ENCODE peak calls at places on chromosomes 1 and 21, in six cellular contexts. O is H9, J is neuronal stem cell, Q is IMR-90, T is H1, S is mesenchymal stem cell. X is an unnamed sample.

GRCh38 chr1:168488153-168488552 is 55.6 kb downstream of the XCL2 start:
- DNase-seq in Q (peak; percentile 25), J (no peak), S (no peak), T (no peak), O (no peak), X (no peak)

GRCh38 chr1:160768295-160768657 is 27.7 kb upstream of the LY9 start:
- DNase-seq in S (peak; percentile 11), J (no peak), Q (no peak), O (peak; percentile 59), T (no peak), X (peak; percentile 73)

GRCh38 chr1:96581786-96582185 is 139.8 kb upstream of the PTBP2 start:
- DNase-seq in O (no peak), J (no peak), S (no peak), Q (no peak), T (no peak), X (no peak)

GRCh38 chr1:192251735-192252134 is 65.1 kb upstream of the RGS21 start:
- DNase-seq in J (no peak), T (no peak), Q (no peak), S (no peak), O (no peak), X (no peak)

GRCh38 chr21:33268736-33269441 is 2.7 kb downstream of the IL10RB start:
- DNase-seq in O (no peak), T (no peak), Q (no peak), J (no peak), S (no peak), X (no peak)

GRCh38 chr1:44677201-44677520 is 2.6 kb downstream of the ARMH1 start:
- DNase-seq in O (no peak), T (no peak), Q (peak; percentile 53), J (no peak), S (peak; percentile 69), X (peak; percentile 57)

GRCh38 chr1:164930833-164931232 is 371.8 kb downstream of the PBX1 start:
- DNase-seq in J (no peak), S (no peak), Q (no peak), O (no peak), T (no peak), X (no peak)

GRCh38 chr1:22415489-22415888 is 36.2 kb upstream of the ZBTB40 start:
- DNase-seq in S (no peak), J (no peak), T (no peak), O (no peak), Q (no peak), X (no peak)

GRCh38 chr1:153506831-153507413 is 28.9 kb downstream of the S100A6 start:
- DNase-seq in Q (peak; percentile 91), T (no peak), O (no peak), J (no peak), S (peak; percentile 93), X (no peak)

GRCh38 chr1:37629008-37629407 is 5.7 kb downstream of the RSPO1 start:
- DNase-seq in T (no peak), O (no peak), J (no peak), Q (no peak), S (no peak), X (no peak)

GRCh38 chr1:3173113-3173745 is 104.2 kb downstream of the PRDM16 start:
- DNase-seq in O (no peak), S (no peak), T (no peak), J (no peak), Q (no peak), X (no peak)

GRCh38 chr1:245085508-245086095 is 69.2 kb upstream of the KIF26B start:
- DNase-seq in S (peak; percentile 96), T (no peak), J (no peak), Q (peak; percentile 97), O (no peak), X (no peak)

GRCh38 chr1:168455764-168456163 is 88.0 kb downstream of the XCL2 start:
- DNase-seq in T (no peak), Q (peak; percentile 44), S (no peak), J (no peak), O (no peak), X (no peak)

GRCh38 chr1:107966550-107966949 is 1.6 kb upstream of the VAV3 start:
- DNase-seq in Q (no peak), J (no peak), O (no peak), S (no peak), T (no peak), X (no peak)

GRCh38 chr1:186272486-186272885 is 102.6 kb downstream of the TPR start:
- DNase-seq in O (no peak), S (no peak), J (no peak), Q (no peak), T (no peak), X (no peak)

GRCh38 chr1:30472009-30472408 is 251.4 kb downstream of the MATN1 start:
- DNase-seq in T (no peak), J (no peak), O (no peak), S (no peak), Q (no peak), X (no peak)

GRCh38 chr1:30472526-30472925 is 250.9 kb downstream of the MATN1 start:
- DNase-seq in T (no peak), Q (no peak), O (no peak), J (no peak), S (no peak), X (no peak)

GRCh38 chr1:30473920-30474817 is 249.2 kb downstream of the MATN1 start:
- DNase-seq in S (no peak), T (no peak), Q (no peak), J (no peak), O (no peak), X (no peak)

GRCh38 chr1:30469426-30469825 is 254.0 kb downstream of the MATN1 start:
- DNase-seq in T (no peak), Q (no peak), J (no peak), S (no peak), O (no peak), X (no peak)

GRCh38 chr1:30471307-30471706 is 252.1 kb downstream of the MATN1 start:
- DNase-seq in T (no peak), J (no peak), O (no peak), Q (no peak), S (no peak), X (no peak)
- H2BK15ac ChIP-seq in T (no peak overlapping the region), J (no peak overlapping the region), O (no peak overlapping the region), Q (no peak overlapping the region), S (no peak overlapping the region), X (no peak overlapping the region)

DNA sequence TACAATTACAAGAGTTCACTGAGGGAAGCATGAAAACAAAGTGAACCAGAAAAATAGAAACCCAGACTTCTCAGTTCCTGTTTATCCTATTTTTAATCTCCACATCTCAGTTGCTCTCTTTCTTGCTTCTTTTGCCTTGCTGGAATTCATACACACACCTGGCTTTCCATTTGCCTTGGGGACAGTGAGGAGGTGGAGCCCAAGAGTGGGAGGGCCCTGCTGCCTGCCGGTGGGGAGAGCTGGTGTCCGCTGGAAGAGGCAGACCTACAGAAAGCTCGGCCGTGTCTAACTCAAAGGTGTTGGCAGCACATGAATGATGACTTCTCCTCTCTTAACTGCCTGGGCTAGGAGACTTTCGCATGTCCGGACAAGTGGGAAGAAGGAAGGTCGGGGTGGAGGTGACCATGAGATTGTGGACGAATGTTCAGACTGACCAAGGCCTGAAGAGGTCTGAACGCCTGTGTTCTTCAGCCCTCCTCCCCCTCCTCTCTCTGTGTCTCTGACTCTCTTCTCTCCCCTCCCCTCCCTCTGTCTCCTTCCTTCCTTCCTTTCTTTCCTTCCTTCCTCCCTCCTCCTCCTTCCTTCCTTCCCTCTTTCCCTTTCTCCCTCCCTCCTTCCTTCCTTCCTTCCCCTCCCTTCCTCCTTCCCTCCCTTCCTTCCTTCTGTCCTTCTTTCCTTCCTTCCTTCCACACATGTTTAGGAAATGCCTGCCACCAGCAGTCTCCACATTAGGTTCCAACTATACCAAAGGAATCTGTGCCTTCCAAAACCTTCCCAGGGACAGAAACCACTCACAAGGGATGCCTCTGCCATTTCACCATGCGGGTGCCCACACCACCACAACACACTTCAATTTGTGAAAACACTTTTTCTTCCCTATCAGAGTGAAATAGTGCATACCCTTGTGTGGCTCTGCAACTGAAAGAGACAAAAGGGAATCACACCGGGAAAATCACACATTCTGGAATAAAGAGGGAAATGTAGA is 157.3 kb upstream of the RUNX1 start:
- DNase-seq in Q (peak; percentile 32), T (no peak), J (no peak), O (peak; percentile 55), S (no peak), X (peak; percentile 33)
- H2BK120ac ChIP-seq in Q (peak overlapping the region; percentile 96), T (no peak overlapping the region), J (no peak overlapping the region), O (no peak overlapping the region), S (no peak overlapping the region), X (no peak overlapping the region)

GRCh38 chr21:44614161-44614631 is 2.3 kb downstream of the KRTAP10-8 start:
- DNase-seq in O (no peak), T (no peak), J (no peak), S (no peak), Q (no peak), X (no peak)
- H2BK15ac ChIP-seq in O (no peak overlapping the region), T (no peak overlapping the region), J (peak overlapping the region; percentile 88), S (no peak overlapping the region), Q (no peak overlapping the region), X (no peak overlapping the region)

GRCh38 chr21:44870748-44871495 is 2.6 kb downstream of the PTTG1IP start:
- DNase-seq in Q (no peak), O (no peak), T (no peak), J (no peak), S (peak; percentile 64), X (no peak)

GRCh38 chr21:44868707-44869106 is 4.8 kb downstream of the PTTG1IP start:
- DNase-seq in T (no peak), O (no peak), S (no peak), J (no peak), Q (no peak), X (no peak)

GRCh38 chr21:44867999-44868700 is 5.3 kb downstream of the PTTG1IP start:
- DNase-seq in T (no peak), J (no peak), S (no peak), Q (no peak), O (no peak), X (no peak)

GRCh38 chr21:44871576-44872265 is 1.8 kb downstream of the PTTG1IP start:
- DNase-seq in O (no peak), J (no peak), S (peak; percentile 88), T (no peak), Q (peak; percentile 77), X (no peak)

GRCh38 chr21:44869860-44870747 is 3.4 kb downstream of the PTTG1IP start:
- DNase-seq in O (peak; percentile 64), Q (peak; percentile 96), J (no peak), S (peak; percentile 97), T (no peak), X (peak; percentile 94)
- H2BK120ac ChIP-seq in O (no peak overlapping the region), Q (peak overlapping the region; percentile 96), J (no peak overlapping the region), S (no peak overlapping the region), T (no peak overlapping the region), X (no peak overlapping the region)

DNA sequence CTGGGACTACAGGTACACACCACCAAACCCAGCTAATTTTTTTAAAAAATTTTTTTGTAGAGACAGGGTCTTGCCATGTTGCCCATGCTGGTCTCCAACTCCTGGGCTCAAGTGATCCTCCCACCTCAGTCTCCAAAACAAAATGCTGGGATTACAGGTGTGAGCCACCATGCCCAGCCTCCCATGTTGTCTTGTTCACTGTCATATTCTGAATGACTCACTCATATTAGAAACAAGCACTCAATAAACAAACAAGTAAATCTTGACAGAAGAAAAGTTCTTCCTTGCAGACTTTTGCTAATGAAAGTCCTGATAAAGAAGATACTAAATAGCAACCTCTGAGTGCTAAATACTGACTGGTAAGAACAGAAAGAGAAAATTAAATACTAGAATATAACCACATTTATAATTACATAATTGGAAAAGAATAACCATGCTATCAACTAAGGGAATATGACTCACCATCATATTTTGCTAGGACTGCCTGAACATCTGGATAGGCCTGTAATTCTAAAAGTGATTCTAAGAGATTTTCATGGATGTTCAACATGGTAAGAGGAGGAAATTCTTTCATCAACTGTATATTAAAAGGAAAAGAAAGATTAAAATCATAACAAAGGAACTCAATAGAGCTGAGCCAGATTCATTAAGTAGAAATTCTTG is 37.3 kb downstream of the ST7L start:
- DNase-seq in S (no peak), J (no peak), O (no peak), T (no peak), Q (peak; percentile 23), X (no peak)
- H2BK15ac ChIP-seq in S (no peak overlapping the region), J (no peak overlapping the region), O (no peak overlapping the region), T (no peak overlapping the region), Q (no peak overlapping the region), X (no peak overlapping the region)

GRCh38 chr1:156409424-156409823 is 40.4 kb downstream of the RHBG start:
- DNase-seq in J (no peak), S (no peak), O (no peak), T (no peak), Q (no peak), X (no peak)
- H2BK120ac ChIP-seq in J (no peak overlapping the region), S (no peak overlapping the region), O (no peak overlapping the region), T (no peak overlapping the region), Q (no peak overlapping the region), X (no peak overlapping the region)